ENCODE peak calls at places on chromosomes 7 and 10, in five cellular contexts. C is right cardiac atrium, P is endodermal cell, K is fibroblast of lung, W is left ventricle myocardium inferior. Q is an unnamed sample.

GRCh38 chr10:126598009-126598408 is 72.5 kb downstream of the C10orf90 start:
- DNase-seq in C (no peak), P (peak), K (peak), W (no peak), Q (peak)

GRCh38 chr7:142438235-142438922 is 180.5 kb upstream of the PRSS58 start:
- DNase-seq in C (no peak), P (peak), K (peak), W (no peak), Q (peak)

GRCh38 chr7:14871880-14872279 is 30.7 kb downstream of the DGKB start:
- DNase-seq in C (no peak), P (no peak), K (no peak), W (no peak), Q (no peak)

GRCh38 chr7:112798199-112799159 is 8.3 kb upstream of the TMEM168 start:
- DNase-seq in C (no peak), P (no peak), K (no peak), W (no peak), Q (no peak)

GRCh38 chr10:86598151-86598550 is 56.2 kb upstream of the OPN4 start:
- DNase-seq in C (no peak), P (no peak), K (peak), W (no peak), Q (no peak)

GRCh38 chr7:129702316-129702715 is 90.8 kb downstream of the NRF1 start:
- DNase-seq in C (no peak), P (no peak), K (peak), W (no peak), Q (no peak)

GRCh38 chr7:23863209-23863798 is 153.3 kb downstream of the STK31 start:
- DNase-seq in C (no peak), P (peak), K (peak), W (no peak), Q (peak)

GRCh38 chr10:121437596-121437995 is 160.6 kb downstream of the FGFR2 start:
- DNase-seq in C (peak), P (peak), K (no peak), W (peak), Q (peak)

GRCh38 chr7:110852156-110852858 is 238.6 kb upstream of the LRRN3 start:
- DNase-seq in C (no peak), P (no peak), K (no peak), W (no peak), Q (no peak)

GRCh38 chr7:22397981-22398380 is 41.0 kb upstream of the RAPGEF5 start:
- DNase-seq in C (no peak), P (no peak), K (peak), W (no peak), Q (peak)

GRCh38 chr10:6563075-6563474 is 17.0 kb downstream of the PRKCQ start:
- DNase-seq in C (no peak), P (no peak), K (no peak), W (no peak), Q (no peak)

GRCh38 chr7:41280491-41280890 is 422.4 kb downstream of the INHBA start:
- DNase-seq in C (no peak), P (no peak), K (no peak), W (no peak), Q (no peak)

GRCh38 chr10:72276421-72277339 is 3.0 kb downstream of the DDIT4 start:
- DNase-seq in C (peak), P (no peak), K (peak), W (no peak), Q (no peak)

GRCh38 chr7:92177362-92177761 is 1.6 kb downstream of the LRRD1 start:
- DNase-seq in C (no peak), P (no peak), K (peak), W (no peak), Q (no peak)

GRCh38 chr7:48140001-48140681 is 31.1 kb upstream of the ABCA13 start:
- DNase-seq in C (no peak), P (no peak), K (peak), W (no peak), Q (no peak)

GRCh38 chr7:18369011-18369410 is 126.5 kb upstream of the HDAC9 start:
- DNase-seq in C (no peak), P (no peak), K (no peak), W (no peak), Q (no peak)

GRCh38 chr7:18361756-18362155 is 133.8 kb upstream of the HDAC9 start:
- DNase-seq in C (no peak), P (peak), K (peak), W (no peak), Q (peak)

GRCh38 chr7:18364403-18364795 is 131.2 kb upstream of the HDAC9 start:
- DNase-seq in C (no peak), P (no peak), K (no peak), W (no peak), Q (no peak)

DNA sequence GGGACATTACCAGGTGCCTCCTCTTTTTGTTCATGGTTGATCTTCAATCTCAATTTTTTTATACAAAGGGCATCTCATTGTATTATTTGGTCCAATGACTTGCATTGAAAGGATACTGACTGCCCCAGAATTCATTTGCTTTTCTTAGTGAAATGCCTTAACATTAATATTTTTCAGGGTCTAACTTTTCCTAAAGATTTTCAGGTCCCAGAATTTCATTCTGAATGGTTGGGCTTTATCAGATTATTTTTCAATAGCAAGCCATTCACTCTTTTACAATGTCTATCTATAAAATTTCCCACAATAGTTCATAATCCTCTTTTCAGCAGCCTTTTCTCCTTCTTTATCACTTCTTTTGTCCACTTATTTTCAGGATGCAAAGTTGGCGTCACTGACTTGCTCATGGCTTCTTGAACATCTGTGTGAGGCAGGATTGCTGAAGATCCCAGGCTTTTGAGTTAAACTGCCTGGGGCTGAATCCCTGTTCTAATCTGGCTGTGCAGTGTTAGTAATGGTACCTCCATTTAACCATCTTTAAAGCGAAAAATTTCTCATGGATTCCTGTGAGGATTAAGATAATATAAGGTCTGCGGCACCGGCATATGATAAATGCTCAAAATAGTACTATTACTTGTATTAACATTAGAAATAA is 131.7 kb upstream of the HDAC9 start:
- DNase-seq in C (no peak), P (no peak), K (no peak), W (no peak), Q (no peak)
- H3K27ac ChIP-seq in C (no peak), P (no peak), K (no peak), W (no peak), Q (no peak)

GRCh38 chr7:139108256-139109187 is 998 bp downstream of the ZC3HAV1 start:
- DNase-seq in C (peak), P (peak), K (peak), W (peak), Q (no peak)

GRCh38 chr7:139103057-139103820 is 6.3 kb downstream of the ZC3HAV1 start:
- DNase-seq in C (no peak), P (no peak), K (no peak), W (no peak), Q (no peak)

GRCh38 chr7:139109188-139109982 is at the start of gene ZC3HAV1:
- DNase-seq in C (peak), P (peak), K (peak), W (peak), Q (peak)

GRCh38 chr7:139106959-139107358 is 2.6 kb downstream of the ZC3HAV1 start:
- DNase-seq in C (no peak), P (no peak), K (no peak), W (no peak), Q (no peak)

GRCh38 chr7:139105037-139105382 is 4.5 kb downstream of the ZC3HAV1 start:
- DNase-seq in C (no peak), P (no peak), K (no peak), W (no peak), Q (no peak)
- H3K4me3 ChIP-seq in C (peak), P (peak), K (no peak), W (peak), Q (no peak)

GRCh38 chr7:29100857-29101256 is 45.5 kb downstream of the CPVL start:
- DNase-seq in C (no peak), P (no peak), K (no peak), W (no peak), Q (no peak)
- H3K27ac ChIP-seq in C (no peak), P (no peak), K (no peak), W (peak), Q (no peak)

GRCh38 chr10:32331606-32332005 is 15.4 kb downstream of the EPC1 start:
- DNase-seq in C (no peak), P (no peak), K (no peak), W (no peak), Q (no peak)
- H3K4me3 ChIP-seq in C (no peak), P (no peak), K (no peak), W (no peak), Q (no peak)

GRCh38 chr10:44828515-44829142 is 82.5 kb upstream of the TMEM72 start:
- DNase-seq in C (peak), P (no peak), K (no peak), W (peak), Q (no peak)

GRCh38 chr10:44827431-44828006 is 83.6 kb upstream of the TMEM72 start:
- DNase-seq in C (peak), P (no peak), K (peak), W (peak), Q (no peak)

GRCh38 chr10:44831581-44831980 is 79.6 kb upstream of the TMEM72 start:
- DNase-seq in C (no peak), P (no peak), K (no peak), W (no peak), Q (no peak)

GRCh38 chr10:44830022-44830421 is 81.1 kb upstream of the TMEM72 start:
- DNase-seq in C (no peak), P (no peak), K (peak), W (no peak), Q (no peak)

GRCh38 chr10:44829426-44829825 is 81.7 kb upstream of the TMEM72 start:
- DNase-seq in C (no peak), P (no peak), K (no peak), W (no peak), Q (no peak)
- H3K27ac ChIP-seq in C (no peak), P (no peak), K (no peak), W (no peak), Q (no peak)

DNA sequence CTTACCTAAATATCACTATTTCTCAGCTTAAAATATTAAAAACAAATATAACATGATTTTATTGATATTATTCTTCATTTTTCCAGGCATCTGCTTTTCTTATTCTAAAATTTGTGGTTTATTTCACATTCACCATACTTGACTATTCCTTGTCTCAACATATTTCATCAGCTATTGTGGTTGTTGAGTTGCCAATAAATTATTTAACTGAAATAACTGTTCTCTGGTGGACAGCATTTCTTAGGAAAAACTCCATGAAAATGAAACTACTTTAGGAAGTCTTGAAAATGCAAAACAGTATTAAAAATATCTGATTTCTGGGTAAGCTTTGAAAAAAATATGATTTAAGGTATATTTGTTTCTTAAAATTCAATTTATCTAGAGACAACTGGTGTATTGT is 122.9 kb upstream of the SEMA3A start:
- DNase-seq in C (no peak), P (no peak), K (peak), W (no peak), Q (no peak)
- H3K4me3 ChIP-seq in C (no peak), P (no peak), K (no peak), W (no peak), Q (no peak)

GRCh38 chr10:78656815-78657621 is 411.7 kb upstream of the ZMIZ1 start:
- DNase-seq in C (peak), P (no peak), K (peak), W (no peak), Q (no peak)

GRCh38 chr10:78654047-78654590 is 414.6 kb upstream of the ZMIZ1 start:
- DNase-seq in C (no peak), P (no peak), K (peak), W (no peak), Q (no peak)

GRCh38 chr10:78657622-78658165 is 411.1 kb upstream of the ZMIZ1 start:
- DNase-seq in C (peak), P (peak), K (peak), W (peak), Q (peak)

GRCh38 chr10:78655941-78656340 is 412.8 kb upstream of the ZMIZ1 start:
- DNase-seq in C (no peak), P (no peak), K (peak), W (no peak), Q (no peak)

DNA sequence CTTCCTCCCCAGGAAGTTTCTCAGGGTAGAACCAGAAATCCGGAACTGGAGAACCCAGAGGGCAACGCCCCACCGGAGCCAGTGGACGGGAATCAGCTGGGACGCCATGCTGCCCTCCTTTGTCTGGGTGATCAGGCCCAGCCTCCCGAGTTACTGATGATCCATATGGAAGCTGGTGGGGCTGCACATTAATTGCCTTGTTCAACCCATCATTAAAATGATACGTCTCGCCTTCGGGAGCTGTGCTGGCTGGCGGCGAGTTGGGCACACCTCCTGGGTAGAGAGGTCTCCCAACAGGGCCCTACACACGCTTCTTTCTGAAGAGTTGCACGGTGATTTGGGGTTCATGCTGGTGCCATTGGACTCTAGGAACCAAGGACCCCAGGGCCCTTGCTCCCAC is 412.4 kb upstream of the ZMIZ1 start:
- DNase-seq in C (no peak), P (no peak), K (no peak), W (no peak), Q (no peak)
- H3K27ac ChIP-seq in C (no peak), P (peak), K (no peak), W (no peak), Q (no peak)

Q was measured in WERI-Rb-1.